ENCODE peak calls at places on chromosomes 3 and 15, in six cellular contexts. O is NCI-H69, F is cardiac muscle cell, P is EH, B is IMR-90, K is fibroblast of pulmonary artery. W is an unnamed sample.

GRCh38 chr3:56682458-56683121 is 475 bp downstream of the TASOR start:
- DNase-seq in F (peak; percentile 89), B (peak; percentile 70), K (peak; percentile 74), P (peak; percentile 83), O (peak; percentile 76), W (peak; percentile 72)

GRCh38 chr15:56537881-56538280 is 72.9 kb upstream of the MNS1 start:
- DNase-seq in B (no peak), P (no peak), K (no peak), F (no peak), O (no peak), W (no peak)

GRCh38 chr3:99332276-99332675 is 306.1 kb upstream of the COL8A1 start:
- DNase-seq in B (no peak), P (no peak), K (no peak), F (no peak), O (no peak), W (peak; percentile 25)

GRCh38 chr3:170301404-170301803 is 56.1 kb upstream of the SKIL start:
- DNase-seq in K (peak; percentile 71), B (peak; percentile 32), F (no peak), P (peak; percentile 19), O (peak; percentile 70), W (no peak)

GRCh38 chr3:136728434-136728833 is 23.7 kb downstream of the STAG1 start:
- DNase-seq in P (no peak), K (no peak), F (no peak), O (peak; percentile 2), B (no peak), W (no peak)

GRCh38 chr15:63191895-63192603 is 2.6 kb downstream of the RAB8B start:
- DNase-seq in O (no peak), K (no peak), P (no peak), B (no peak), F (no peak), W (no peak)

GRCh38 chr3:10459954-10460754 is 45.2 kb downstream of the ATP2B2 start:
- DNase-seq in K (peak; percentile 83), F (peak; percentile 97), O (no peak), P (peak; percentile 82), B (peak; percentile 84), W (peak; percentile 85)

GRCh38 chr15:42736178-42736792 is 643 bp downstream of the CDAN1 start:
- DNase-seq in P (peak; percentile 27), O (peak; percentile 49), F (peak; percentile 49), B (no peak), K (peak; percentile 7), W (peak; percentile 7)

GRCh38 chr15:100731259-100732156 is 129.1 kb downstream of the ASB7 start:
- DNase-seq in P (peak; percentile 85), K (no peak), F (no peak), O (no peak), B (peak; percentile 36), W (no peak)